ENCODE peak calls at places on chromosomes 12 and 14, in four cellular contexts. X is RPMI7951; Q is NB4; K is activated CD4-positive, CD25-positive, alpha-beta regulatory T cell. G is an unnamed sample.
A peak's percentile ranks its signal among the peaks of the same experiment; 100 is the strongest.

GRCh38 chr14:33307691-33308369 is 369.2 kb downstream of the NPAS3 start:
- DNase-seq in X (peak; percentile 53), Q (no peak), K (no peak), G (no peak)

GRCh38 chr12:65891219-65891618 is 66.9 kb downstream of the HMGA2 start:
- DNase-seq in X (peak; percentile 60), K (no peak), Q (no peak), G (no peak)

GRCh38 chr12:68614105-68614679 is 3.5 kb downstream of the RAP1B start:
- DNase-seq in X (no peak), K (no peak), Q (no peak), G (no peak)

GRCh38 chr14:65696801-65697200 is 284.3 kb downstream of the FUT8 start:
- DNase-seq in Q (no peak), X (no peak), K (no peak), G (no peak)

GRCh38 chr14:23160924-23161522 is 22.4 kb downstream of the SLC7A8 start:
- DNase-seq in Q (peak; percentile 68), X (peak; percentile 57), K (no peak), G (no peak)

GRCh38 chr14:76958020-76958965 is 70.2 kb downstream of the IRF2BPL start:
- DNase-seq in X (no peak), Q (no peak), K (no peak), G (no peak)

GRCh38 chr12:34603382-34604035 is 581.2 kb downstream of the ALG10 start:
- DNase-seq in K (no peak), X (no peak), Q (no peak), G (no peak)

GRCh38 chr14:67674480-67675218 is at the start of gene VTI1B:
- DNase-seq in Q (peak; percentile 88), X (peak; percentile 72), K (peak; percentile 61), G (peak; percentile 70)

GRCh38 chr14:99887407-99887806 is 94.2 kb downstream of the EML1 start:
- DNase-seq in K (no peak), X (no peak), Q (no peak), G (no peak)

GRCh38 chr14:33946679-33947078 is 4.2 kb downstream of the EGLN3 start:
- DNase-seq in X (no peak), Q (no peak), K (no peak), G (no peak)

GRCh38 chr14:93096923-93097322 is 18.8 kb downstream of the ITPK1 start:
- DNase-seq in Q (no peak), X (no peak), K (no peak), G (no peak)

G was measured in activated gamma-delta T cell.